ENCODE peak calls at places on chromosomes 3 and 15, in ten cellular contexts. I is fibroblast of pulmonary artery, O is body of pancreas, K is hypothalamus, B is GF-D8, V is T-cell, F is sciatic nerve, G is SHP77, H is hepatocyte, R is MCF 10A. T is an unnamed sample.

GRCh38 chr3:177345049-177345972 is 148.0 kb upstream of the TBL1XR1 start:
- DNase-seq in I (peak; percentile 96), O (peak; percentile 93), K (peak; percentile 17), B (peak; percentile 66), V (no peak), F (peak; percentile 87), G (peak; percentile 91), H (peak; percentile 94), R (peak; percentile 94), T (peak; percentile 93)

GRCh38 chr3:37766220-37766605 is 95.5 kb upstream of the CTDSPL start:
- DNase-seq in I (no peak), O (no peak), K (no peak), B (no peak), V (no peak), F (no peak), G (no peak), H (no peak), R (no peak), T (no peak)

GRCh38 chr15:45134682-45135604 is 5.1 kb downstream of the DUOX1 start:
- DNase-seq in I (no peak), O (peak; percentile 60), K (no peak), B (no peak), V (no peak), F (no peak), G (no peak), H (peak; percentile 58), R (no peak), T (peak; percentile 46)

GRCh38 chr3:194305356-194306108 is 45.6 kb downstream of the CPN2 start:
- DNase-seq in I (no peak), O (no peak), K (no peak), B (no peak), V (no peak), F (no peak), G (no peak), H (no peak), R (no peak), T (no peak)

GRCh38 chr3:164208026-164208425 is 870.3 kb downstream of the SI start:
- DNase-seq in I (no peak), O (no peak), K (no peak), B (no peak), V (no peak), F (no peak), G (no peak), H (no peak), R (peak; percentile 11), T (no peak)

GRCh38 chr3:197371521-197372075 is 73.2 kb upstream of the DLG1 start:
- DNase-seq in I (no peak), O (no peak), K (no peak), B (no peak), V (no peak), F (no peak), G (no peak), H (no peak), R (no peak), T (no peak)

GRCh38 chr3:150830094-150830681 is 67.2 kb upstream of the SIAH2 start:
- DNase-seq in I (no peak), O (no peak), K (no peak), B (no peak), V (peak; percentile 5), F (no peak), G (peak; percentile 4), H (peak; percentile 17), R (peak; percentile 5), T (peak; percentile 33)

GRCh38 chr3:32816439-32817194 is 1.2 kb upstream of the TRIM71 start:
- DNase-seq in I (peak; percentile 10), O (no peak), K (no peak), B (no peak), V (no peak), F (no peak), G (no peak), H (peak; percentile 79), R (no peak), T (no peak)

GRCh38 chr3:165636682-165637010 is 200.6 kb downstream of the BCHE start:
- DNase-seq in I (no peak), O (no peak), K (no peak), B (no peak), V (no peak), F (no peak), G (no peak), H (no peak), R (no peak), T (no peak)

GRCh38 chr3:133931084-133931483 is 35.4 kb upstream of the RAB6B start:
- DNase-seq in I (no peak), O (no peak), K (no peak), B (no peak), V (no peak), F (no peak), G (no peak), H (no peak), R (no peak), T (peak; percentile 2)

GRCh38 chr3:184601576-184602405 is 40.2 kb downstream of the EPHB3 start:
- DNase-seq in I (no peak), O (no peak), K (no peak), B (no peak), V (no peak), F (peak; percentile 75), G (no peak), H (no peak), R (no peak), T (no peak)

GRCh38 chr3:124639406-124640237 is 90.6 kb upstream of the UMPS start:
- DNase-seq in I (no peak), O (no peak), K (no peak), B (no peak), V (no peak), F (no peak), G (no peak), H (peak; percentile 43), R (no peak), T (no peak)

GRCh38 chr3:34296779-34297178 is 498.3 kb downstream of the PDCD6IP start:
- DNase-seq in I (no peak), O (no peak), K (no peak), B (no peak), V (no peak), F (no peak), G (no peak), H (no peak), R (no peak), T (no peak)

GRCh38 chr3:113531826-113532697 is at the start of gene SIDT1:
- DNase-seq in I (no peak), O (peak; percentile 60), K (no peak), B (no peak), V (peak; percentile 63), F (no peak), G (no peak), H (peak; percentile 56), R (peak; percentile 35), T (peak; percentile 47)

GRCh38 chr3:127265581-127265981 is 22.3 kb downstream of the PRR20G start:
- DNase-seq in I (no peak), O (no peak), K (no peak), B (no peak), V (no peak), F (no peak), G (no peak), H (no peak), R (no peak), T (no peak)

GRCh38 chr3:62159693-62160092 is 213.7 kb downstream of the FEZF2 start:
- DNase-seq in I (peak; percentile 95), O (peak; percentile 77), K (no peak), B (no peak), V (no peak), F (no peak), G (no peak), H (no peak), R (no peak), T (no peak)

GRCh38 chr3:74314696-74315095 is 299.8 kb downstream of the CNTN3 start:
- DNase-seq in I (no peak), O (no peak), K (no peak), B (no peak), V (no peak), F (no peak), G (no peak), H (no peak), R (peak; percentile 14), T (no peak)

GRCh38 chr3:159978353-159978752 is 10.3 kb upstream of the IL12A start:
- DNase-seq in I (no peak), O (no peak), K (no peak), B (no peak), V (no peak), F (no peak), G (no peak), H (peak; percentile 65), R (no peak), T (no peak)

GRCh38 chr3:13217736-13218540 is 144.7 kb upstream of the IQSEC1 start:
- DNase-seq in I (no peak), O (no peak), K (no peak), B (no peak), V (no peak), F (no peak), G (peak; percentile 7), H (peak; percentile 24), R (peak; percentile 68), T (peak; percentile 39)

GRCh38 chr3:183551930-183552329 is 3.6 kb downstream of the KLHL6 start:
- DNase-seq in I (no peak), O (no peak), K (no peak), B (no peak), V (no peak), F (no peak), G (no peak), H (no peak), R (no peak), T (no peak)

GRCh38 chr15:70605606-70606410 is 157.6 kb downstream of the UACA start:
- DNase-seq in I (peak; percentile 89), O (peak; percentile 91), K (peak; percentile 35), B (no peak), V (no peak), F (peak; percentile 84), G (no peak), H (peak; percentile 75), R (peak; percentile 92), T (no peak)

GRCh38 chr3:135165260-135165659 is 370.2 kb downstream of the EPHB1 start:
- DNase-seq in I (no peak), O (no peak), K (no peak), B (no peak), V (no peak), F (no peak), G (no peak), H (no peak), R (no peak), T (no peak)

GRCh38 chr3:184354121-184354728 is 7.2 kb downstream of the CLCN2 start:
- DNase-seq in I (peak; percentile 41), O (peak; percentile 50), K (no peak), B (no peak), V (peak; percentile 67), F (no peak), G (peak; percentile 14), H (peak; percentile 66), R (peak; percentile 45), T (peak; percentile 71)

GRCh38 chr3:89179355-89179997 is 72.1 kb downstream of the EPHA3 start:
- DNase-seq in I (no peak), O (no peak), K (no peak), B (no peak), V (no peak), F (no peak), G (no peak), H (no peak), R (peak; percentile 32), T (no peak)

GRCh38 chr3:31041161-31041978 is 146.9 kb upstream of the GADL1 start:
- DNase-seq in I (peak; percentile 70), O (no peak), K (no peak), B (no peak), V (no peak), F (no peak), G (no peak), H (peak; percentile 78), R (peak; percentile 91), T (peak; percentile 28)

GRCh38 chr15:42118650-42119531 is 24.5 kb upstream of the PLA2G4D start:
- DNase-seq in I (no peak), O (no peak), K (no peak), B (no peak), V (no peak), F (no peak), G (peak; percentile 20), H (peak; percentile 49), R (no peak), T (no peak)

GRCh38 chr3:69442771-69443197 is 56.9 kb upstream of the FRMD4B start:
- DNase-seq in I (no peak), O (no peak), K (no peak), B (no peak), V (no peak), F (no peak), G (no peak), H (no peak), R (no peak), T (no peak)

GRCh38 chr15:38758001-38758400 is 193.4 kb upstream of the RASGRP1 start:
- DNase-seq in I (peak; percentile 68), O (no peak), K (no peak), B (no peak), V (no peak), F (no peak), G (no peak), H (no peak), R (peak; percentile 23), T (no peak)

T was measured in Calu3.